ENCODE peak calls at places on chromosomes 5 and 9, in ten cellular contexts. One of them, this sample, is unnamed. For H3K36me3, the result is how much of the 10 kb centered on the place peaks cover.

GRCh38 chr9:123997665-123998277 is 13.8 kb upstream of the LHX2 start:
- DNase-seq in OCI-LY7: no peak
- DNase-seq in stomach: no peak
- DNase-seq in transverse colon: peak
- DNase-seq in PC-3: no peak
- DNase-seq in left lung: peak
- DNase-seq in MM.1S: peak
- DNase-seq in breast epithelium: no peak
- DNase-seq in pancreas: no peak
- DNase-seq in upper lobe of right lung: peak
- DNase-seq in this sample: no peak

GRCh38 chr9:130172161-130172857 is at the start of gene NCS1:
- DNase-seq in left lung: peak
- DNase-seq in breast epithelium: peak
- DNase-seq in MM.1S: no peak
- DNase-seq in OCI-LY7: no peak
- DNase-seq in upper lobe of right lung: peak
- DNase-seq in PC-3: peak
- DNase-seq in transverse colon: peak
- DNase-seq in pancreas: peak
- DNase-seq in stomach: peak
- DNase-seq in this sample: no peak

GRCh38 chr9:116102596-116102995 is 51.0 kb upstream of the PAPPA start:
- DNase-seq in OCI-LY7: no peak
- DNase-seq in transverse colon: no peak
- DNase-seq in breast epithelium: no peak
- DNase-seq in PC-3: no peak
- DNase-seq in stomach: no peak
- DNase-seq in MM.1S: no peak
- DNase-seq in pancreas: no peak
- DNase-seq in left lung: no peak
- DNase-seq in upper lobe of right lung: no peak
- DNase-seq in this sample: no peak

GRCh38 chr5:178207183-178207916 is 3.0 kb downstream of the HNRNPAB start:
- DNase-seq in left lung: peak
- DNase-seq in pancreas: peak
- DNase-seq in stomach: peak
- DNase-seq in OCI-LY7: no peak
- DNase-seq in PC-3: peak
- DNase-seq in upper lobe of right lung: no peak
- DNase-seq in MM.1S: no peak
- DNase-seq in transverse colon: peak
- DNase-seq in breast epithelium: peak
- DNase-seq in this sample: no peak

GRCh38 chr9:126689027-126689825 is 75.5 kb downstream of the LMX1B start:
- DNase-seq in upper lobe of right lung: no peak
- DNase-seq in transverse colon: no peak
- DNase-seq in pancreas: no peak
- DNase-seq in OCI-LY7: no peak
- DNase-seq in MM.1S: no peak
- DNase-seq in breast epithelium: no peak
- DNase-seq in PC-3: no peak
- DNase-seq in stomach: no peak
- DNase-seq in left lung: no peak
- DNase-seq in this sample: no peak

GRCh38 chr9:80285325-80285724 is 713.6 kb downstream of the TLE4 start:
- DNase-seq in MM.1S: no peak
- DNase-seq in breast epithelium: no peak
- DNase-seq in PC-3: peak
- DNase-seq in upper lobe of right lung: no peak
- DNase-seq in left lung: no peak
- DNase-seq in stomach: no peak
- DNase-seq in pancreas: no peak
- DNase-seq in transverse colon: no peak
- DNase-seq in OCI-LY7: no peak
- DNase-seq in this sample: no peak

GRCh38 chr5:135429326-135429725 is 17.8 kb downstream of the DCANP1 start:
- DNase-seq in PC-3: no peak
- DNase-seq in transverse colon: no peak
- DNase-seq in MM.1S: no peak
- DNase-seq in OCI-LY7: no peak
- DNase-seq in upper lobe of right lung: no peak
- DNase-seq in stomach: no peak
- DNase-seq in left lung: no peak
- DNase-seq in pancreas: no peak
- DNase-seq in breast epithelium: no peak
- DNase-seq in this sample: no peak

GRCh38 chr5:2848634-2849033 is 97.2 kb upstream of the IRX2 start:
- DNase-seq in MM.1S: no peak
- DNase-seq in left lung: no peak
- DNase-seq in stomach: no peak
- DNase-seq in transverse colon: no peak
- DNase-seq in PC-3: peak
- DNase-seq in upper lobe of right lung: no peak
- DNase-seq in OCI-LY7: no peak
- DNase-seq in breast epithelium: no peak
- DNase-seq in pancreas: no peak
- DNase-seq in this sample: no peak

GRCh38 chr5:148996270-148996669 is 66.6 kb downstream of the SH3TC2 start:
- DNase-seq in breast epithelium: no peak
- DNase-seq in pancreas: no peak
- DNase-seq in left lung: no peak
- DNase-seq in transverse colon: no peak
- DNase-seq in MM.1S: no peak
- DNase-seq in PC-3: peak
- DNase-seq in stomach: no peak
- DNase-seq in upper lobe of right lung: no peak
- DNase-seq in OCI-LY7: no peak
- DNase-seq in this sample: no peak

DNA sequence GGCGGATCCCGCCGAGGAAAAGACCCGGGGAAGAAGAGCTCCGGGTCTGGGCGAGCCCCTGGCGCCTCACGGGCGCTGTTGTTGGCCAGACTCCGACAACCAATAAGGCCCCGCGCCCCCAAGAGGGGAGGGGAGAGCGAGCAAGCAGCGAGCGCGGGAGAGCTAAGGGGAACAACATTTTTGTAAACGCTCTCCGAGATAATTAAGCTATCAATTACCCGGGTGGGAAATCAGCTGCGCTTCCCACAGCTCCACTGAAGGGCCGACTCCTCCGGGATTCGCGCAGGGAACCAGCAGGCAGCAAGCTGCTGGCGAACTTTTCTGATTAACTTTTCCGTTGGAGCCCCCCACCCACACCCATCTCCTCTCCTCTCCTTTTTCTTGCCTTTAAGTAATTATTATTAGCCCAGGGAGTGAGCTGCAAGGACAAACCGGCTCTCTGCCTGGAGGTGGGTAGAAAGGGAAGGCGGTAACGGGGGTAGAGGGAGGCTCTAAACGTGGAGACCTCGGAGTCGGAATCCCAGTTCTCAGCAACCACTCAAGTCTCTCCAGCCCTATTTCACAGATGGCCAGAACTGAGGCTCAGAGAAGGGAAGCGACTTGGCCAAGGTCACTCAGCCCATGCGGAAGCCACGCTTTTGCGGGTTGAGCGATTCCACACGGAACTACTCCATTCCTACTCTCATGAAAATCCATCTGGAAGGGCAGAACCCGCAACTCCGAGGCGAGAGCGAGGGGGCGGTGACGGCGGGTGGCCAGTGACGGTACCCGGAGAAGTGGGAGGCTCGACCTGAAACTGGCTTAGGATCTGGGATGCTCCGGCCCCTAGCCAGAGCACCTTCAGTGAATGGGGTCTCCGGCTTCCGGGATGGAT is 1.3 kb downstream of the ASTN2 start:
- DNase-seq in PC-3: no peak
- DNase-seq in OCI-LY7: no peak
- DNase-seq in MM.1S: no peak
- DNase-seq in transverse colon: no peak
- DNase-seq in upper lobe of right lung: no peak
- DNase-seq in pancreas: no peak
- DNase-seq in breast epithelium: no peak
- DNase-seq in stomach: no peak
- DNase-seq in left lung: no peak
- DNase-seq in this sample: no peak
- H3K4me3 ChIP-seq in PC-3: no peak
- H3K4me3 ChIP-seq in OCI-LY7: no peak
- H3K4me3 ChIP-seq in MM.1S: no peak
- H3K4me3 ChIP-seq in transverse colon: peak
- H3K4me3 ChIP-seq in upper lobe of right lung: no peak
- H3K4me3 ChIP-seq in pancreas: peak
- H3K4me3 ChIP-seq in breast epithelium: peak
- H3K4me3 ChIP-seq in stomach: peak
- H3K4me3 ChIP-seq in left lung: no peak
- H3K4me3 ChIP-seq in this sample: no peak

DNA sequence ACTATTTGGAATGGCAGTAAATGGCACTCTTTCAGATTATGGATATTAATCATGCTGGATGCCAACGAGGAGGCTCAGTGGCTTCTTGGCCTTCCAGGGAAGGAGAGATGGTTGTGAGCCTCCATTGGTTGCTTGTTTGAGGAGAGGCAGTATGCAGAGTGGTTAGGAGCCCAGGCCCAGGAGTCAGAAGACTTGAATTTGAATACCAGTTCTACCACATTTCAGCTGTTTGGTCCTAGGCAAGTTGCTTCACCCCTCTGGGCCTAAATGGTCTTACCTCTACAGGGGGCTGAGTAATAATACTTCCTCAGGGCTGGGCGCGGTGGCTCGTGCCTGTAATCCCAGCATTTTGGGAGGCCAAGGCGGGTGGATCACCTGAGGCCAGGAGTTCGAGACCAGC is 52.5 kb downstream of the COL27A1 start:
- DNase-seq in transverse colon: no peak
- DNase-seq in stomach: no peak
- DNase-seq in breast epithelium: no peak
- DNase-seq in pancreas: no peak
- DNase-seq in left lung: no peak
- DNase-seq in MM.1S: no peak
- DNase-seq in OCI-LY7: no peak
- DNase-seq in upper lobe of right lung: no peak
- DNase-seq in PC-3: no peak
- DNase-seq in this sample: no peak
- H3K36me3 ChIP-seq in transverse colon: under half
- H3K36me3 ChIP-seq in stomach: under half
- H3K36me3 ChIP-seq in breast epithelium: under half
- H3K36me3 ChIP-seq in pancreas: under half
- H3K36me3 ChIP-seq in left lung: under half
- H3K36me3 ChIP-seq in MM.1S: under half
- H3K36me3 ChIP-seq in OCI-LY7: under half
- H3K36me3 ChIP-seq in upper lobe of right lung: under half
- H3K36me3 ChIP-seq in PC-3: under half
- H3K36me3 ChIP-seq in this sample: under half

DNA sequence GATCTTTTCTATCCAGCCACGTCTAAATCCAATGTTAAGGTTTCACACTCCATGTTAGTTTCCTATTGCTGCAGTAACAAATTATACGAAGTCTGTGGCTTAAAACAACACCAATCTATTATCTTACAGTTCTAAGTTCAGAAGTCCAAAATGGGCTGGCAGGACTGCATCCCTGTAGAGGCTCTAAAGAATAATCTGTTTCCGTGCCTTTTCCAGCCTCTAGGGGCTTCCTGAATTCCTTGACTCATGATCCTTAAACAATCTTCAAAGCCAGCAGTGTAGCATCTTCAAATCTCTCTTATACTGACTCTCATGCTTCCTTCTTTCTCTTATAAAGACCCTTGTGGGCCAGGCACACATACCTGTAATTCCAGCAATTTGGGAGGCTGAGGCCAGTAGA is 6.8 kb downstream of the PLGRKT start:
- DNase-seq in OCI-LY7: no peak
- DNase-seq in MM.1S: no peak
- DNase-seq in transverse colon: no peak
- DNase-seq in left lung: no peak
- DNase-seq in stomach: no peak
- DNase-seq in pancreas: no peak
- DNase-seq in breast epithelium: no peak
- DNase-seq in upper lobe of right lung: no peak
- DNase-seq in PC-3: peak
- DNase-seq in this sample: no peak
- TF ChIP-seq CTCF in OCI-LY7: no peak
- TF ChIP-seq CTCF in MM.1S: no peak
- TF ChIP-seq CTCF in transverse colon: no peak
- TF ChIP-seq CTCF in left lung: no peak
- TF ChIP-seq CTCF in stomach: no peak
- TF ChIP-seq CTCF in pancreas: no peak
- TF ChIP-seq CTCF in breast epithelium: no peak
- TF ChIP-seq CTCF in upper lobe of right lung: no peak
- TF ChIP-seq CTCF in PC-3: peak
- TF ChIP-seq CTCF in this sample: peak

GRCh38 chr9:23825143-23825531 is 903 bp downstream of the ELAVL2 start:
- DNase-seq in OCI-LY7: no peak
- DNase-seq in MM.1S: no peak
- DNase-seq in pancreas: no peak
- DNase-seq in transverse colon: no peak
- DNase-seq in PC-3: no peak
- DNase-seq in breast epithelium: no peak
- DNase-seq in left lung: no peak
- DNase-seq in stomach: no peak
- DNase-seq in upper lobe of right lung: no peak
- DNase-seq in this sample: no peak

GRCh38 chr9:23824241-23825142 is 1.5 kb downstream of the ELAVL2 start:
- DNase-seq in OCI-LY7: no peak
- DNase-seq in stomach: no peak
- DNase-seq in PC-3: peak
- DNase-seq in pancreas: no peak
- DNase-seq in left lung: no peak
- DNase-seq in upper lobe of right lung: peak
- DNase-seq in breast epithelium: no peak
- DNase-seq in MM.1S: no peak
- DNase-seq in transverse colon: peak
- DNase-seq in this sample: no peak

GRCh38 chr9:23822331-23823169 is 3.5 kb downstream of the ELAVL2 start:
- DNase-seq in PC-3: no peak
- DNase-seq in left lung: no peak
- DNase-seq in breast epithelium: no peak
- DNase-seq in stomach: no peak
- DNase-seq in OCI-LY7: no peak
- DNase-seq in pancreas: no peak
- DNase-seq in MM.1S: no peak
- DNase-seq in transverse colon: no peak
- DNase-seq in upper lobe of right lung: no peak
- DNase-seq in this sample: no peak

GRCh38 chr9:23825700-23826099 is 340 bp downstream of the ELAVL2 start:
- DNase-seq in transverse colon: no peak
- DNase-seq in upper lobe of right lung: no peak
- DNase-seq in PC-3: no peak
- DNase-seq in stomach: no peak
- DNase-seq in OCI-LY7: no peak
- DNase-seq in MM.1S: no peak
- DNase-seq in breast epithelium: no peak
- DNase-seq in left lung: no peak
- DNase-seq in pancreas: no peak
- DNase-seq in this sample: no peak

DNA sequence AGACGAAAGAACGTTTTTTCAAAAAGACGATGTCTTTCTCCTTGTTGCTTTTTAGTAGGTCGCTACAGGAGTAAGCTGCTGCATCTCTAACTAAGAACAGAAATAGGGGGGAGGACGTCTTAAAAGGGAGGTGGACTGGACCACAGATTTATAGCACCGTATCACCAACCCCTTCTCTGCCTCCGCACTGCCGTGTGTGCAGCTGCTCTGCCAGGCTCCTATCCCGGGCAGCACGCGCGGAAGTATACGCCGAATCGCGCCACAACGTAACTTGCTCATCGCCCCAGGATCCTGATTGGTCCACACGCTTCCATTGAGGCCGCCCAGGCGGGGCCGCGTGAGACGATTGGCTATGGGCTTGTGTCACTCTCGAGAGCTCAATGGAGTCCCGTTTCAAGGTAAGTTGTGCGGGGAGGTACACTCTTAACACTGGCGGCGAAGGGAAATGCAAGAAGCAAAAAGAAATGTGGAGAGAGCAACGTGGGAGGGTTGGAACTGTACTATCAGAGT is at the start of gene ELAVL2:
- DNase-seq in OCI-LY7: no peak
- DNase-seq in upper lobe of right lung: peak
- DNase-seq in stomach: peak
- DNase-seq in MM.1S: no peak
- DNase-seq in transverse colon: peak
- DNase-seq in PC-3: peak
- DNase-seq in breast epithelium: peak
- DNase-seq in pancreas: peak
- DNase-seq in left lung: peak
- DNase-seq in this sample: peak
- H3K4me3 ChIP-seq in OCI-LY7: no peak
- H3K4me3 ChIP-seq in upper lobe of right lung: peak
- H3K4me3 ChIP-seq in stomach: peak
- H3K4me3 ChIP-seq in MM.1S: no peak
- H3K4me3 ChIP-seq in transverse colon: peak
- H3K4me3 ChIP-seq in PC-3: peak
- H3K4me3 ChIP-seq in breast epithelium: peak
- H3K4me3 ChIP-seq in pancreas: peak
- H3K4me3 ChIP-seq in left lung: peak
- H3K4me3 ChIP-seq in this sample: peak